ENCODE peak calls at places on chromosomes 7 and 10, in four cellular contexts. Q, Z, X and E are unnamed samples.

GRCh38 chr10:61994404-61995031 is 93.0 kb downstream of the ARID5B start:
- DNase-seq in Q (no peak), Z (no peak), X (no peak), E (no peak)

GRCh38 chr10:102642553-102643345 is 1.5 kb upstream of the TRIM8 start:
- DNase-seq in X (peak), Q (peak), Z (no peak), E (no peak)

GRCh38 chr7:34850681-34851080 is 186.6 kb downstream of the DPY19L1 start:
- DNase-seq in Z (no peak), X (no peak), Q (no peak), E (no peak)

GRCh38 chr10:79324032-79324695 is 23.1 kb upstream of the PPIF start:
- DNase-seq in X (peak), Z (no peak), Q (no peak), E (no peak)

GRCh38 chr7:23710000-23710399 is at the start of gene STK31:
- DNase-seq in X (no peak), Z (no peak), Q (no peak), E (no peak)

GRCh38 chr10:90130321-90131086 is 429.1 kb downstream of the KIF20B start:
- DNase-seq in X (no peak), Z (no peak), Q (no peak), E (no peak)

GRCh38 chr7:22934473-22935065 is 79.4 kb downstream of the HYCC1 start:
- DNase-seq in X (no peak), Q (no peak), Z (no peak), E (no peak)

GRCh38 chr10:11593612-11594011 is 17.8 kb downstream of the USP6NL start:
- DNase-seq in X (no peak), Q (no peak), Z (no peak), E (no peak)

GRCh38 chr10:124928545-124928944 is 13.4 kb upstream of the ZRANB1 start:
- DNase-seq in Z (no peak), Q (no peak), X (no peak), E (no peak)

GRCh38 chr10:104478380-104478779 is 124.7 kb downstream of the CFAP58 start:
- DNase-seq in X (no peak), Q (no peak), Z (no peak), E (no peak)

GRCh38 chr7:155818820-155819168 is 6.5 kb upstream of the SHH start:
- DNase-seq in Z (no peak), Q (no peak), X (no peak), E (no peak)

GRCh38 chr7:149731207-149731955 is 42.0 kb downstream of the ZNF467 start:
- DNase-seq in Q (no peak), Z (no peak), X (no peak), E (no peak)

GRCh38 chr7:42964849-42965805 is 33.0 kb downstream of the MRPL32 start:
- DNase-seq in Q (no peak), X (no peak), Z (no peak), E (no peak)